ENCODE peak calls at places on chromosomes 4 and X, in seven cellular contexts. T is Right ventricle myocardium superior; E is activated CD4-positive, CD25-positive, alpha-beta regulatory T cell treated with anti-CD3 and anti-CD28 coated beads, Interleukin-2, amount 50 U/mL, for 24 hours; K is activated naive CD8-positive, alpha-beta T cell treated with anti-CD3 and anti-CD28 coated beads, Interleukin-2, amount 10 ng/mL, durations not matched to agents 7 days and 5 days; L is IMR-90; D is SK-N-SH treated with all-trans-retinoic acid at 6 μM for 48 hours; P is T-helper 17 cell. Q is an unnamed sample.

GRCh38 chr4:123600426-123600825 is 203.8 kb downstream of the SPRY1 start:
- ATAC-seq in T (no peak), E (no peak), K (no peak), L (no peak), D (no peak), P (no peak), Q (no peak)

GRCh38 chrX:123330229-123330942 is 146.3 kb downstream of the GRIA3 start:
- ATAC-seq in T (no peak), E (no peak), K (no peak), L (no peak), D (no peak), P (no peak), Q (no peak)

GRCh38 chr4:40520533-40520932 is 109.1 kb downstream of the RBM47 start:
- ATAC-seq in T (no peak), E (no peak), K (no peak), L (no peak), D (no peak), P (no peak), Q (no peak)

GRCh38 chr4:38902695-38903094 is 35.1 kb downstream of the FAM114A1 start:
- ATAC-seq in T (peak; percentile 69), E (peak; percentile 76), K (peak; percentile 74), L (peak; percentile 40), D (peak; percentile 91), P (peak; percentile 76), Q (peak; percentile 61)

GRCh38 chr4:23368081-23368697 is 521.7 kb downstream of the PPARGC1A start:
- ATAC-seq in T (peak; percentile 89), E (no peak), K (no peak), L (no peak), D (no peak), P (no peak), Q (no peak)

GRCh38 chr4:167117273-167117672 is 117.0 kb downstream of the SPOCK3 start:
- ATAC-seq in T (no peak), E (no peak), K (no peak), L (no peak), D (no peak), P (no peak), Q (no peak)

GRCh38 chr4:118950224-118950623 is 61.6 kb downstream of the SYNPO2 start:
- ATAC-seq in T (no peak), E (no peak), K (no peak), L (no peak), D (peak; percentile 17), P (no peak), Q (no peak)

GRCh38 chrX:66994729-66995128 is 355.9 kb upstream of the EDA2R start:
- ATAC-seq in T (no peak), E (no peak), K (no peak), L (no peak), D (no peak), P (no peak), Q (no peak)

GRCh38 chr4:82591592-82591991 is 29.8 kb upstream of the TMEM150C start:
- ATAC-seq in T (no peak), E (no peak), K (no peak), L (no peak), D (no peak), P (no peak), Q (no peak)

Q was measured in stimulated activated memory B cell treated with anti-CD40 and anti-IgM and Interleukin-4, amounts not matched to agents 10 μg/mL and 1 μg/mL and 100 μg/mL, for 72 hours.